ENCODE peak calls at places on chromosomes 1 and 21, in nine cellular contexts. I is A549; E is kidney; Y is RWPE2; K is endothelial cell of umbilical vein; F is CD8-positive, alpha-beta T cell; T is Peyer's patch; N is heart right ventricle; D is heart left ventricle. B is an unnamed sample.

GRCh38 chr1:185734929-185735666 is 907 bp downstream of the HMCN1 start:
- DNase-seq in E (no peak), Y (no peak), N (no peak), K (peak), T (no peak), F (no peak), D (no peak), I (no peak), B (no peak)

GRCh38 chr1:159067699-159068621 is 8.6 kb downstream of the AIM2 start:
- DNase-seq in F (no peak), T (peak), K (peak), I (no peak), Y (no peak), E (no peak), N (no peak), D (no peak), B (no peak)

GRCh38 chr1:243496173-243496553 is 240.3 kb downstream of the SDCCAG8 start:
- DNase-seq in N (no peak), D (no peak), K (no peak), T (no peak), I (no peak), Y (no peak), E (peak), F (no peak), B (no peak)

GRCh38 chr1:9942399-9942938 is 722 bp downstream of the LZIC start:
- DNase-seq in D (no peak), F (no peak), I (peak), N (no peak), E (no peak), T (peak), Y (no peak), K (peak), B (no peak)

GRCh38 chr1:36137776-36138175 is 11.5 kb downstream of the TRAPPC3 start:
- DNase-seq in N (no peak), F (no peak), Y (no peak), I (no peak), E (no peak), D (no peak), T (no peak), K (no peak), B (no peak)

GRCh38 chr1:30081379-30082102 is 641.8 kb downstream of the MATN1 start:
- DNase-seq in K (no peak), Y (no peak), T (no peak), F (no peak), D (no peak), I (no peak), E (no peak), N (no peak), B (no peak)

GRCh38 chr1:218345673-218346390 is 696 bp downstream of the TGFB2 start:
- DNase-seq in E (peak), F (no peak), Y (no peak), T (peak), D (peak), N (peak), I (no peak), K (peak), B (no peak)

GRCh38 chr1:41645062-41645461 is 160.6 kb upstream of the EDN2 start:
- DNase-seq in T (no peak), F (no peak), D (no peak), I (no peak), Y (no peak), N (no peak), K (no peak), E (no peak), B (no peak)

GRCh38 chr1:215739028-215739427 is 171.9 kb downstream of the KCTD3 start:
- DNase-seq in E (no peak), D (no peak), Y (no peak), T (no peak), K (no peak), F (no peak), N (no peak), I (no peak), B (no peak)

GRCh38 chr1:46991083-46991923 is 32.2 kb upstream of the CYP4X1 start:
- DNase-seq in E (no peak), Y (no peak), T (no peak), D (no peak), F (no peak), K (no peak), N (no peak), I (no peak), B (no peak)

GRCh38 chr1:26531651-26532131 is 2.1 kb downstream of the RPS6KA1 start:
- DNase-seq in Y (no peak), D (no peak), F (no peak), N (no peak), K (no peak), T (no peak), E (peak), I (no peak), B (no peak)

GRCh38 chr1:91844862-91845528 is 41.0 kb downstream of the TGFBR3 start:
- DNase-seq in F (no peak), E (no peak), I (peak), Y (peak), T (peak), N (no peak), K (peak), D (peak), B (peak)

GRCh38 chr1:201348211-201348566 is 29.3 kb downstream of the TNNT2 start:
- DNase-seq in Y (no peak), K (peak), N (no peak), T (peak), E (peak), I (peak), D (no peak), F (no peak), B (no peak)

GRCh38 chr1:116453481-116453880 is 80.4 kb downstream of the ATP1A1 start:
- DNase-seq in Y (no peak), D (no peak), N (no peak), K (no peak), E (no peak), F (no peak), T (no peak), I (no peak), B (no peak)

GRCh38 chr1:147627435-147628110 is 42.8 kb downstream of the ACP6 start:
- DNase-seq in K (peak), Y (no peak), T (peak), N (peak), F (peak), D (peak), E (no peak), I (peak), B (no peak)

GRCh38 chr1:201771466-201771865 is 57.5 kb upstream of the IPO9 start:
- DNase-seq in K (no peak), F (no peak), Y (no peak), I (no peak), E (no peak), D (no peak), N (no peak), T (no peak), B (no peak)

GRCh38 chr1:149879556-149879955 is 19.8 kb upstream of the BOLA1 start:
- DNase-seq in F (no peak), K (no peak), N (no peak), Y (no peak), I (no peak), D (no peak), E (no peak), T (peak), B (no peak)

GRCh38 chr21:18812308-18812707 is 408.7 kb upstream of the TMPRSS15 start:
- DNase-seq in F (no peak), N (no peak), D (no peak), T (no peak), E (no peak), I (no peak), K (no peak), Y (no peak), B (no peak)

GRCh38 chr1:54126271-54126815 is 26.5 kb downstream of the CDCP2 start:
- DNase-seq in D (no peak), T (no peak), I (no peak), N (no peak), K (no peak), Y (no peak), E (no peak), F (no peak), B (no peak)

GRCh38 chr1:244834596-244835275 is 722 bp upstream of the COX20 start:
- DNase-seq in E (peak), Y (peak), T (peak), N (peak), K (peak), D (peak), F (peak), I (peak), B (peak)

GRCh38 chr1:156645666-156646065 is 3.7 kb downstream of the BCAN start:
- DNase-seq in F (no peak), D (no peak), K (no peak), N (no peak), E (no peak), T (no peak), Y (no peak), I (no peak), B (no peak)

GRCh38 chr1:202016022-202016624 is 5.7 kb downstream of the ELF3 start:
- DNase-seq in Y (no peak), E (no peak), D (no peak), I (no peak), N (no peak), F (no peak), T (peak), K (no peak), B (no peak)

GRCh38 chr1:160738266-160738665 is 781 bp upstream of the SLAMF7 start:
- DNase-seq in K (no peak), I (no peak), E (no peak), T (no peak), D (no peak), Y (no peak), F (no peak), N (no peak), B (no peak)

GRCh38 chr1:23196627-23197328 is 20.5 kb downstream of the HTR1D start:
- DNase-seq in K (peak), E (no peak), F (no peak), T (no peak), Y (peak), N (no peak), I (peak), D (no peak), B (no peak)

GRCh38 chr1:214548988-214549387 is 2.4 kb downstream of the PTPN14 start:
- DNase-seq in Y (no peak), D (peak), N (peak), I (no peak), F (no peak), T (no peak), E (no peak), K (peak), B (no peak)

GRCh38 chr1:12181568-12181967 is 14.8 kb downstream of the TNFRSF1B start:
- DNase-seq in N (no peak), Y (no peak), I (no peak), T (no peak), K (no peak), F (no peak), E (no peak), D (no peak), B (no peak)
- H3K27ac ChIP-seq in N (peak), Y (no peak), I (no peak), T (peak), K (no peak), F (no peak), E (no peak), D (no peak), B (peak)

GRCh38 chr1:207897188-207897587 is 13.7 kb downstream of the CD34 start:
- DNase-seq in E (no peak), K (peak), D (no peak), I (no peak), F (no peak), Y (no peak), T (no peak), N (no peak), B (no peak)
- TF ChIP-seq CTCF in E (no peak), K (peak), D (peak), I (peak), F (no peak), Y (peak), T (peak), N (peak), B (peak)

GRCh38 chr1:206900149-206900548 is 2.9 kb downstream of the IL24 start:
- DNase-seq in K (no peak), Y (no peak), T (no peak), F (no peak), N (no peak), D (no peak), E (no peak), I (no peak), B (no peak)
- H3K27ac ChIP-seq in K (no peak), Y (no peak), T (no peak), F (no peak), N (no peak), D (no peak), E (no peak), I (no peak), B (no peak)

GRCh38 chr1:236103059-236103458 is 38.2 kb upstream of the NID1 start:
- DNase-seq in E (no peak), D (no peak), K (no peak), I (no peak), F (no peak), Y (no peak), T (no peak), N (no peak), B (no peak)

GRCh38 chr1:236100799-236101198 is 35.9 kb upstream of the NID1 start:
- DNase-seq in K (no peak), F (no peak), Y (no peak), E (no peak), T (no peak), N (no peak), I (no peak), D (no peak), B (no peak)

GRCh38 chr1:236101233-236102200 is 36.6 kb upstream of the NID1 start:
- DNase-seq in Y (no peak), D (no peak), K (no peak), T (no peak), I (no peak), E (no peak), N (no peak), F (no peak), B (no peak)

GRCh38 chr1:236102611-236103010 is 37.7 kb upstream of the NID1 start:
- DNase-seq in D (no peak), Y (no peak), K (no peak), T (no peak), N (no peak), F (no peak), I (no peak), E (no peak), B (no peak)

GRCh38 chr1:236103646-236104218 is 38.6 kb upstream of the GPR137B start:
- DNase-seq in K (peak), T (peak), E (no peak), N (peak), D (peak), F (peak), Y (no peak), I (peak), B (peak)
- TF ChIP-seq CTCF in K (peak), T (peak), E (peak), N (peak), D (peak), F (peak), Y (peak), I (peak), B (peak)

GRCh38 chr1:43802356-43802755 is 95.0 kb downstream of the ST3GAL3 start:
- DNase-seq in F (no peak), D (no peak), Y (no peak), N (no peak), E (no peak), K (no peak), I (no peak), T (no peak), B (no peak)

GRCh38 chr1:43801203-43801602 is 93.9 kb downstream of the ST3GAL3 start:
- DNase-seq in Y (no peak), N (no peak), K (no peak), T (no peak), F (no peak), I (no peak), D (no peak), E (no peak), B (no peak)

GRCh38 chr1:43799656-43800629 is 92.6 kb downstream of the ST3GAL3 start:
- DNase-seq in F (no peak), T (peak), E (no peak), I (no peak), Y (no peak), N (no peak), D (no peak), K (no peak), B (no peak)

GRCh38 chr1:43803105-43803504 is 95.8 kb downstream of the ST3GAL3 start:
- DNase-seq in N (no peak), K (no peak), D (no peak), T (no peak), E (no peak), Y (no peak), I (no peak), F (no peak), B (no peak)

DNA sequence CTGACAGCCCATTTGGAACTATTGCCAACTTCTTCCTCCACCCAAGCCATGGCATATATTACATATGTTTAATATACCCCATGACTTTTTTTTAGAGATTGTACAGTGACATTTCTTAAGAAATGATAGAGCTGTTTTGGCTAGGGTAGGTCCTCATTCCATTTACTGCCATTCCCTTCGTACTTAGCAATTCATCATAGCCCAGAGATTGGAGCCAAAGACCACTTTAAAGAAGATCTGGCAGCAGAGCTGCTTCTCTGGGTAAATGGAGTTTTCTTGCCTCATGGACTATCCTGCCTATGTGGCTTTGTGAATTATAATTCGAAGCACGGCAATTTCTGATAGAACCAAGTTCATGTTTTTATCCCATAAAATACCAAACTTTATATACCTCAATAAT is 93.5 kb downstream of the ST3GAL3 start:
- DNase-seq in Y (no peak), I (no peak), E (no peak), N (no peak), F (no peak), T (no peak), D (no peak), K (no peak), B (no peak)
- H3K27ac ChIP-seq in Y (peak), I (no peak), E (no peak), N (no peak), F (no peak), T (no peak), D (no peak), K (no peak), B (no peak)

GRCh38 chr1:109259674-109260557 is 10.6 kb downstream of the CELSR2 start:
- DNase-seq in T (no peak), Y (no peak), I (no peak), D (no peak), K (no peak), N (no peak), F (no peak), E (no peak), B (no peak)

GRCh38 chr1:109263234-109263596 is 13.9 kb downstream of the CELSR2 start:
- DNase-seq in I (no peak), D (no peak), Y (peak), T (no peak), F (no peak), N (no peak), E (no peak), K (no peak), B (no peak)

GRCh38 chr1:109262231-109263010 is 13.1 kb downstream of the CELSR2 start:
- DNase-seq in Y (no peak), K (no peak), T (no peak), E (peak), D (no peak), N (no peak), I (no peak), F (no peak), B (no peak)

GRCh38 chr1:109261006-109261405 is 11.7 kb downstream of the CELSR2 start:
- DNase-seq in Y (no peak), D (no peak), E (peak), K (no peak), T (no peak), F (no peak), I (no peak), N (no peak), B (no peak)

GRCh38 chr1:109261578-109261977 is 12.2 kb downstream of the CELSR2 start:
- DNase-seq in T (no peak), D (no peak), E (no peak), K (no peak), N (no peak), Y (no peak), I (no peak), F (no peak), B (no peak)
- TF ChIP-seq CTCF in T (no peak), D (no peak), E (no peak), K (no peak), N (no peak), Y (no peak), I (no peak), F (no peak), B (no peak)

GRCh38 chr1:167661527-167662436 is 31.8 kb downstream of the RCSD1 start:
- DNase-seq in K (peak), N (no peak), I (peak), D (no peak), E (no peak), Y (no peak), F (no peak), T (no peak), B (no peak)
- H3K27ac ChIP-seq in K (no peak), N (peak), I (peak), D (peak), E (no peak), Y (peak), F (no peak), T (peak), B (peak)

DNA sequence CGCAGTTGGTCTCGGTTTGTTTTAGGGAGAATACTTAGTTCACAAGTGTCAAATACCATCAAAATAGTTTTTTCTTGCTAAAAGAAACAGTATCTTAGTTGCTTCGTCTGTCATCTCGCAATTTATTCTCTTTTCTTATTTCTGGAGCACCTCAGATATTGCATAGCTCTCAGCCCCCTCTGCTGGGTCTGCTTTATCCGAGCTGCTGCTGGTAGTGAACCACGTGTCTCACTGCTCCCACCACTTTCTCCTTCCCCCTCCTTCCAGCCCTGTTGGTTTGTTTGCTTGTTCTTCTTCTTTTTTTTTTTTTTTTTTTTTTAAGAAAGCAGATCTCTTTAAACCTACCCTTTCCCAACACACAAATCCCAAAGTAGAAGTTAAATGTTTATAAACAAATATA is 170.8 kb downstream of the EDEM3 start:
- DNase-seq in I (no peak), T (no peak), Y (no peak), K (no peak), F (no peak), E (no peak), N (no peak), D (no peak), B (no peak)
- TF ChIP-seq CTCF in I (no peak), T (no peak), Y (no peak), K (no peak), F (no peak), E (no peak), N (no peak), D (no peak), B (no peak)

GRCh38 chr21:34560609-34561008 is 48.6 kb upstream of the KCNE1 start:
- DNase-seq in N (no peak), F (no peak), E (no peak), I (no peak), T (no peak), D (no peak), K (no peak), Y (no peak), B (no peak)

GRCh38 chr21:34557261-34557660 is 45.3 kb upstream of the KCNE1 start:
- DNase-seq in D (no peak), N (no peak), I (no peak), Y (no peak), F (no peak), T (no peak), E (no peak), K (no peak), B (no peak)

GRCh38 chr21:34558960-34559631 is 47.1 kb upstream of the KCNE1 start:
- DNase-seq in Y (no peak), N (no peak), I (no peak), D (no peak), K (no peak), T (no peak), F (no peak), E (no peak), B (no peak)

GRCh38 chr21:34560021-34560420 is 48.0 kb upstream of the KCNE1 start:
- DNase-seq in D (no peak), T (no peak), E (no peak), I (no peak), F (no peak), N (no peak), Y (no peak), K (no peak), B (no peak)

GRCh38 chr21:34558166-34558565 is 46.2 kb upstream of the KCNE1 start:
- DNase-seq in D (no peak), K (no peak), F (no peak), Y (no peak), I (no peak), E (no peak), N (no peak), T (no peak), B (no peak)
- H3K27ac ChIP-seq in D (no peak), K (no peak), F (no peak), Y (peak), I (no peak), E (no peak), N (no peak), T (no peak), B (no peak)

GRCh38 chr1:151189638-151190445 is at the start of gene VPS72:
- DNase-seq in D (peak), F (peak), T (peak), Y (peak), K (peak), E (peak), I (peak), N (peak), B (peak)
- TF ChIP-seq CTCF in D (no peak), F (no peak), T (peak), Y (no peak), K (no peak), E (peak), I (no peak), N (no peak), B (no peak)